ENCODE peak calls at places on chromosomes 2 and 18, in ten cellular contexts. S is stimulated activated CD4-positive, alpha-beta T cell treated with anti-CD3 and anti-CD28 coated beads, Interleukin-15, amount 100 ng/mL, for 1 hour; Q is cardiac muscle cell; C is T-helper 1 cell; N is AG04450; R is sciatic nerve; K is stimulated activated CD8-positive, alpha-beta memory T cell treated with anti-CD3 and anti-CD28 coated beads, Interleukin-4, amount 100 ng/mL, for 48 hours; X is neural crest cell; E is aorta; Y is hepatocyte. T is an unnamed sample.
A peak's percentile ranks its signal among the peaks of the same experiment; 100 is the strongest.

GRCh38 chr2:189287982-189288494 is 108.5 kb upstream of the COL5A2 start:
- DNase-seq in K (no peak), C (no peak), R (no peak), Q (peak; percentile 69), X (no peak), N (peak; percentile 65), E (no peak), S (no peak), Y (peak; percentile 69), T (no peak)

GRCh38 chr2:84832772-84833461 is 48.0 kb downstream of the TRABD2A start:
- DNase-seq in C (no peak), Y (no peak), N (no peak), Q (no peak), E (no peak), K (no peak), R (no peak), S (no peak), X (no peak), T (peak; percentile 18)

GRCh38 chr2:235669269-235669831 is 175.5 kb downstream of the AGAP1 start:
- DNase-seq in R (peak; percentile 77), Y (peak; percentile 88), Q (peak; percentile 85), S (peak; percentile 7), C (no peak), K (peak; percentile 45), N (no peak), E (peak; percentile 89), X (peak; percentile 61), T (no peak)

GRCh38 chr2:85653996-85654395 is 14.0 kb downstream of the SFTPB start:
- DNase-seq in E (no peak), N (no peak), K (no peak), R (no peak), S (no peak), C (no peak), Y (no peak), Q (no peak), X (no peak), T (no peak)

GRCh38 chr18:8741524-8741923 is 36.2 kb downstream of the MTCL1 start:
- DNase-seq in Q (no peak), K (no peak), X (no peak), C (no peak), R (no peak), E (no peak), S (no peak), Y (no peak), N (no peak), T (no peak)

GRCh38 chr2:239639366-239640185 is 238.8 kb upstream of the HDAC4 start:
- DNase-seq in C (no peak), S (no peak), E (no peak), Y (no peak), N (no peak), Q (no peak), R (no peak), K (no peak), X (no peak), T (no peak)

GRCh38 chr2:201267278-201268030 is 7.1 kb downstream of the CASP8 start:
- DNase-seq in X (no peak), C (no peak), Q (no peak), N (no peak), Y (no peak), R (no peak), E (no peak), K (no peak), S (no peak), T (no peak)

GRCh38 chr2:56299166-56299806 is 115.5 kb downstream of the CCDC85A start:
- DNase-seq in Y (no peak), Q (no peak), C (no peak), R (no peak), K (no peak), N (no peak), X (no peak), S (no peak), E (no peak), T (no peak)

GRCh38 chr2:65278450-65279030 is 50.9 kb downstream of the ACTR2 start:
- DNase-seq in S (no peak), Q (peak; percentile 34), R (no peak), C (no peak), X (no peak), K (no peak), Y (no peak), E (no peak), N (no peak), T (no peak)

GRCh38 chr2:46564811-46565241 is 85.5 kb downstream of the TMEM247 start:
- DNase-seq in Q (peak; percentile 95), Y (no peak), X (no peak), S (no peak), N (no peak), K (no peak), E (no peak), C (no peak), R (no peak), T (no peak)

GRCh38 chr2:240435955-240436625 is 627 bp downstream of the GPC1 start:
- DNase-seq in C (no peak), X (no peak), R (peak; percentile 64), E (peak; percentile 82), Y (peak; percentile 50), K (no peak), Q (peak; percentile 57), N (no peak), S (no peak), T (no peak)